ENCODE peak calls at places on chromosomes 4 and X, in five cellular contexts. K is T-helper 22 cell, V is heart left ventricle, A is HCEC 1CT, H is nucleus accumbens. I is an unnamed sample.

GRCh38 chr4:89894654-89895652 is at the start of gene MMRN1:
- DNase-seq in K (no peak), V (no peak), A (no peak), H (no peak), I (no peak)

GRCh38 chr4:124206779-124207605 is 505.5 kb downstream of the ANKRD50 start:
- DNase-seq in K (no peak), V (no peak), A (peak; percentile 70), H (no peak), I (peak; percentile 2)

GRCh38 chr4:138659640-138660325 is 355.8 kb upstream of the NOCT start:
- DNase-seq in K (no peak), V (no peak), A (no peak), H (no peak), I (no peak)

GRCh38 chr4:162475221-162475620 is 311.4 kb upstream of the FSTL5 start:
- DNase-seq in K (no peak), V (no peak), A (no peak), H (no peak), I (no peak)

GRCh38 chr4:84501721-84502267 is 2.7 kb upstream of the NKX6-1 start:
- DNase-seq in K (no peak), V (no peak), A (no peak), H (no peak), I (no peak)

GRCh38 chr4:173934933-173935620 is 348.4 kb downstream of the FBXO8 start:
- DNase-seq in K (no peak), V (no peak), A (no peak), H (no peak), I (no peak)

GRCh38 chr4:138037716-138038115 is 204.4 kb downstream of the SLC7A11 start:
- DNase-seq in K (no peak), V (no peak), A (peak; percentile 67), H (no peak), I (peak; percentile 19)

GRCh38 chr4:177064724-177065394 is 244.8 kb upstream of the NEIL3 start:
- DNase-seq in K (no peak), V (no peak), A (no peak), H (no peak), I (no peak)

GRCh38 chrX:51332188-51332942 is at the start of gene NUDT10:
- DNase-seq in K (no peak), V (peak; percentile 41), A (no peak), H (peak; percentile 6), I (no peak)

GRCh38 chrX:46628406-46629371 is 55.1 kb downstream of the CHST7 start:
- DNase-seq in K (no peak), V (peak; percentile 53), A (peak; percentile 68), H (no peak), I (no peak)

GRCh38 chr4:126756050-126756809 is 876.5 kb upstream of the INTU start:
- DNase-seq in K (no peak), V (no peak), A (no peak), H (no peak), I (no peak)

GRCh38 chrX:44260609-44261008 is 82.9 kb downstream of the EFHC2 start:
- DNase-seq in K (no peak), V (no peak), A (no peak), H (no peak), I (no peak)

GRCh38 chr4:158036998-158037397 is 135.8 kb downstream of the GASK1B start:
- DNase-seq in K (no peak), V (no peak), A (no peak), H (no peak), I (no peak)

GRCh38 chrX:46295963-46296362 is 249.3 kb downstream of the ZNF674 start:
- DNase-seq in K (no peak), V (no peak), A (no peak), H (no peak), I (no peak)

GRCh38 chr4:128060130-128060619 is 937 bp upstream of the LARP1B start:
- DNase-seq in K (no peak), V (no peak), A (no peak), H (no peak), I (peak; percentile 21)

GRCh38 chr4:180925800-180926199 is 1317.4 kb upstream of the TENM3 start:
- DNase-seq in K (no peak), V (no peak), A (no peak), H (no peak), I (no peak)

GRCh38 chrX:46754450-46755075 is 4.4 kb downstream of the SLC9A7 start:
- DNase-seq in K (no peak), V (no peak), A (no peak), H (no peak), I (no peak)

GRCh38 chr4:139559095-139559490 is 3.1 kb upstream of the SETD7 start:
- DNase-seq in K (no peak), V (no peak), A (no peak), H (no peak), I (no peak)

GRCh38 chr4:120671538-120671937 is 251.0 kb downstream of the PRDM5 start:
- DNase-seq in K (no peak), V (no peak), A (no peak), H (no peak), I (no peak)

GRCh38 chr4:157265281-157265680 is 44.8 kb downstream of the GRIA2 start:
- DNase-seq in K (no peak), V (no peak), A (peak; percentile 6), H (no peak), I (no peak)

GRCh38 chr4:71187399-71188196 is 151.2 kb upstream of the SLC4A4 start:
- DNase-seq in K (no peak), V (peak; percentile 40), A (no peak), H (peak; percentile 8), I (peak; percentile 46)

GRCh38 chr4:5051692-5052423 is 578 bp downstream of the STK32B start:
- DNase-seq in K (no peak), V (no peak), A (no peak), H (no peak), I (no peak)

GRCh38 chrX:74438771-74439170 is 17.5 kb downstream of the SLC16A2 start:
- DNase-seq in K (no peak), V (no peak), A (no peak), H (no peak), I (no peak)

GRCh38 chr4:144646523-144647094 is 653 bp downstream of the HHIP start:
- DNase-seq in K (no peak), V (no peak), A (no peak), H (peak; percentile 46), I (peak; percentile 56)

GRCh38 chr4:5028480-5028879 is 9.2 kb upstream of the CYTL1 start:
- DNase-seq in K (no peak), V (no peak), A (no peak), H (no peak), I (no peak)

GRCh38 chr4:52019941-52020657 is at the start of gene LRRC66:
- DNase-seq in K (no peak), V (no peak), A (no peak), H (no peak), I (no peak)